ENCODE peak calls at places on chromosomes 11 and 22, in four cellular contexts. T is EL; I is KBM-7; X is activated naive CD8-positive, alpha-beta T cell treated with anti-CD3 and anti-CD28 coated beads, Interleukin-2, amount 50 U/mL, for 24 hours. L is an unnamed sample.

GRCh38 chr11:9092085-9092484 is 686 bp upstream of the SCUBE2 start:
- DNase-seq in X (no peak), T (no peak), I (no peak), L (no peak)

GRCh38 chr11:74636633-74637184 is 44.3 kb downstream of the POLD3 start:
- DNase-seq in T (peak), X (no peak), I (no peak), L (no peak)

GRCh38 chr11:78161937-78162336 is 22.5 kb upstream of the ALG8 start:
- DNase-seq in T (peak), X (no peak), I (no peak), L (no peak)

GRCh38 chr11:11313426-11313825 is 39.6 kb downstream of the CSNK2A3 start:
- DNase-seq in X (no peak), T (no peak), I (no peak), L (no peak)

GRCh38 chr11:69430566-69430965 is 50.9 kb upstream of the LINC01488 start:
- DNase-seq in T (no peak), I (no peak), X (no peak), L (no peak)

GRCh38 chr22:25602924-25603323 is 38.4 kb downstream of the GRK3 start:
- DNase-seq in T (no peak), I (no peak), X (no peak), L (no peak)

GRCh38 chr11:33772300-33772699 is 2.0 kb downstream of the FBXO3 start:
- DNase-seq in X (no peak), T (peak), I (no peak), L (no peak)

GRCh38 chr11:66636411-66636810 is 2.1 kb upstream of the RBM4 start:
- DNase-seq in X (no peak), T (no peak), I (no peak), L (no peak)

GRCh38 chr22:37258810-37259472 is 14.9 kb upstream of the RAC2 start:
- DNase-seq in T (no peak), I (no peak), X (no peak), L (no peak)